ENCODE peak calls at places on chromosomes 1 and 21, in five cellular contexts. One of them, this sample, is unnamed.

GRCh38 chr1:16173447-16174260 is 17.8 kb upstream of the EPHA2 start:
- DNase-seq in stimulated activated CD4-positive, alpha-beta T cell treated with anti-CD3 and anti-CD28 coated beads, Interleukin-2, amount 100 ng/mL, for 24 hours: no peak
- DNase-seq in SIG-M5: no peak
- DNase-seq in stimulated activated CD8-positive, alpha-beta memory T cell treated with anti-CD3 and anti-CD28 coated beads, Interleukin-15, amount 100 ng/mL, for 48 hours: no peak
- DNase-seq in DMS53: peak; percentile 30
- DNase-seq in this sample: no peak

GRCh38 chr1:88662723-88663122 is 21.4 kb upstream of the PKN2 start:
- DNase-seq in stimulated activated CD4-positive, alpha-beta T cell treated with anti-CD3 and anti-CD28 coated beads, Interleukin-2, amount 100 ng/mL, for 24 hours: no peak
- DNase-seq in SIG-M5: no peak
- DNase-seq in stimulated activated CD8-positive, alpha-beta memory T cell treated with anti-CD3 and anti-CD28 coated beads, Interleukin-15, amount 100 ng/mL, for 48 hours: no peak
- DNase-seq in DMS53: peak; percentile 41
- DNase-seq in this sample: no peak

GRCh38 chr1:16927711-16928485 is 6.2 kb downstream of the CROCC start:
- DNase-seq in stimulated activated CD4-positive, alpha-beta T cell treated with anti-CD3 and anti-CD28 coated beads, Interleukin-2, amount 100 ng/mL, for 24 hours: no peak
- DNase-seq in SIG-M5: no peak
- DNase-seq in stimulated activated CD8-positive, alpha-beta memory T cell treated with anti-CD3 and anti-CD28 coated beads, Interleukin-15, amount 100 ng/mL, for 48 hours: no peak
- DNase-seq in DMS53: no peak
- DNase-seq in this sample: no peak

GRCh38 chr1:19643113-19643512 is 998 bp upstream of the NBL1 start:
- DNase-seq in stimulated activated CD4-positive, alpha-beta T cell treated with anti-CD3 and anti-CD28 coated beads, Interleukin-2, amount 100 ng/mL, for 24 hours: no peak
- DNase-seq in SIG-M5: no peak
- DNase-seq in stimulated activated CD8-positive, alpha-beta memory T cell treated with anti-CD3 and anti-CD28 coated beads, Interleukin-15, amount 100 ng/mL, for 48 hours: no peak
- DNase-seq in DMS53: peak; percentile 82
- DNase-seq in this sample: peak; percentile 25

GRCh38 chr1:87869563-87869962 is 540.9 kb downstream of the LMO4 start:
- DNase-seq in stimulated activated CD4-positive, alpha-beta T cell treated with anti-CD3 and anti-CD28 coated beads, Interleukin-2, amount 100 ng/mL, for 24 hours: no peak
- DNase-seq in SIG-M5: peak; percentile 81
- DNase-seq in stimulated activated CD8-positive, alpha-beta memory T cell treated with anti-CD3 and anti-CD28 coated beads, Interleukin-15, amount 100 ng/mL, for 48 hours: no peak
- DNase-seq in DMS53: peak; percentile 68
- DNase-seq in this sample: no peak

GRCh38 chr1:41588334-41588875 is 103.9 kb upstream of the EDN2 start:
- DNase-seq in stimulated activated CD4-positive, alpha-beta T cell treated with anti-CD3 and anti-CD28 coated beads, Interleukin-2, amount 100 ng/mL, for 24 hours: no peak
- DNase-seq in SIG-M5: no peak
- DNase-seq in stimulated activated CD8-positive, alpha-beta memory T cell treated with anti-CD3 and anti-CD28 coated beads, Interleukin-15, amount 100 ng/mL, for 48 hours: no peak
- DNase-seq in DMS53: no peak
- DNase-seq in this sample: no peak

GRCh38 chr1:185373813-185374524 is 56.9 kb upstream of the IVNS1ABP start:
- DNase-seq in stimulated activated CD4-positive, alpha-beta T cell treated with anti-CD3 and anti-CD28 coated beads, Interleukin-2, amount 100 ng/mL, for 24 hours: no peak
- DNase-seq in SIG-M5: peak; percentile 39
- DNase-seq in stimulated activated CD8-positive, alpha-beta memory T cell treated with anti-CD3 and anti-CD28 coated beads, Interleukin-15, amount 100 ng/mL, for 48 hours: no peak
- DNase-seq in DMS53: no peak
- DNase-seq in this sample: no peak

GRCh38 chr1:231076802-231077201 is 36.7 kb upstream of the FAM89A start:
- DNase-seq in stimulated activated CD4-positive, alpha-beta T cell treated with anti-CD3 and anti-CD28 coated beads, Interleukin-2, amount 100 ng/mL, for 24 hours: no peak
- DNase-seq in SIG-M5: no peak
- DNase-seq in stimulated activated CD8-positive, alpha-beta memory T cell treated with anti-CD3 and anti-CD28 coated beads, Interleukin-15, amount 100 ng/mL, for 48 hours: no peak
- DNase-seq in DMS53: no peak
- DNase-seq in this sample: no peak

GRCh38 chr1:100400332-100400933 is 48.1 kb downstream of the CDC14A start:
- DNase-seq in stimulated activated CD4-positive, alpha-beta T cell treated with anti-CD3 and anti-CD28 coated beads, Interleukin-2, amount 100 ng/mL, for 24 hours: peak; percentile 49
- DNase-seq in SIG-M5: peak; percentile 60
- DNase-seq in stimulated activated CD8-positive, alpha-beta memory T cell treated with anti-CD3 and anti-CD28 coated beads, Interleukin-15, amount 100 ng/mL, for 48 hours: no peak
- DNase-seq in DMS53: peak; percentile 66
- DNase-seq in this sample: peak; percentile 61

GRCh38 chr1:22729400-22729773 is 18.7 kb downstream of the EPHB2 start:
- DNase-seq in stimulated activated CD4-positive, alpha-beta T cell treated with anti-CD3 and anti-CD28 coated beads, Interleukin-2, amount 100 ng/mL, for 24 hours: no peak
- DNase-seq in SIG-M5: no peak
- DNase-seq in stimulated activated CD8-positive, alpha-beta memory T cell treated with anti-CD3 and anti-CD28 coated beads, Interleukin-15, amount 100 ng/mL, for 48 hours: no peak
- DNase-seq in DMS53: no peak
- DNase-seq in this sample: no peak

GRCh38 chr1:85200367-85200869 is 398 bp downstream of the SYDE2 start:
- DNase-seq in stimulated activated CD4-positive, alpha-beta T cell treated with anti-CD3 and anti-CD28 coated beads, Interleukin-2, amount 100 ng/mL, for 24 hours: peak; percentile 26
- DNase-seq in SIG-M5: no peak
- DNase-seq in stimulated activated CD8-positive, alpha-beta memory T cell treated with anti-CD3 and anti-CD28 coated beads, Interleukin-15, amount 100 ng/mL, for 48 hours: peak; percentile 8
- DNase-seq in DMS53: peak; percentile 90
- DNase-seq in this sample: no peak

GRCh38 chr1:2346691-2347408 is 44.5 kb downstream of the MORN1 start:
- DNase-seq in stimulated activated CD4-positive, alpha-beta T cell treated with anti-CD3 and anti-CD28 coated beads, Interleukin-2, amount 100 ng/mL, for 24 hours: no peak
- DNase-seq in SIG-M5: no peak
- DNase-seq in stimulated activated CD8-positive, alpha-beta memory T cell treated with anti-CD3 and anti-CD28 coated beads, Interleukin-15, amount 100 ng/mL, for 48 hours: no peak
- DNase-seq in DMS53: no peak
- DNase-seq in this sample: no peak

GRCh38 chr1:34639701-34640100 is 115.1 kb upstream of the GJB5 start:
- DNase-seq in stimulated activated CD4-positive, alpha-beta T cell treated with anti-CD3 and anti-CD28 coated beads, Interleukin-2, amount 100 ng/mL, for 24 hours: no peak
- DNase-seq in SIG-M5: no peak
- DNase-seq in stimulated activated CD8-positive, alpha-beta memory T cell treated with anti-CD3 and anti-CD28 coated beads, Interleukin-15, amount 100 ng/mL, for 48 hours: no peak
- DNase-seq in DMS53: no peak
- DNase-seq in this sample: no peak

GRCh38 chr21:42424848-42425602 is 21.3 kb downstream of the UBASH3A start:
- DNase-seq in stimulated activated CD4-positive, alpha-beta T cell treated with anti-CD3 and anti-CD28 coated beads, Interleukin-2, amount 100 ng/mL, for 24 hours: peak; percentile 56
- DNase-seq in SIG-M5: no peak
- DNase-seq in stimulated activated CD8-positive, alpha-beta memory T cell treated with anti-CD3 and anti-CD28 coated beads, Interleukin-15, amount 100 ng/mL, for 48 hours: peak; percentile 66
- DNase-seq in DMS53: no peak
- DNase-seq in this sample: no peak

GRCh38 chr1:45926302-45926701 is 122.9 kb downstream of the MAST2 start:
- DNase-seq in stimulated activated CD4-positive, alpha-beta T cell treated with anti-CD3 and anti-CD28 coated beads, Interleukin-2, amount 100 ng/mL, for 24 hours: no peak
- DNase-seq in SIG-M5: no peak
- DNase-seq in stimulated activated CD8-positive, alpha-beta memory T cell treated with anti-CD3 and anti-CD28 coated beads, Interleukin-15, amount 100 ng/mL, for 48 hours: no peak
- DNase-seq in DMS53: no peak
- DNase-seq in this sample: peak; percentile 82

GRCh38 chr1:3611170-3612019 is at the start of gene MEGF6:
- DNase-seq in stimulated activated CD4-positive, alpha-beta T cell treated with anti-CD3 and anti-CD28 coated beads, Interleukin-2, amount 100 ng/mL, for 24 hours: peak; percentile 69
- DNase-seq in SIG-M5: no peak
- DNase-seq in stimulated activated CD8-positive, alpha-beta memory T cell treated with anti-CD3 and anti-CD28 coated beads, Interleukin-15, amount 100 ng/mL, for 48 hours: peak; percentile 39
- DNase-seq in DMS53: peak; percentile 56
- DNase-seq in this sample: peak; percentile 85

GRCh38 chr1:101507547-101507971 is 270.7 kb downstream of the S1PR1 start:
- DNase-seq in stimulated activated CD4-positive, alpha-beta T cell treated with anti-CD3 and anti-CD28 coated beads, Interleukin-2, amount 100 ng/mL, for 24 hours: no peak
- DNase-seq in SIG-M5: no peak
- DNase-seq in stimulated activated CD8-positive, alpha-beta memory T cell treated with anti-CD3 and anti-CD28 coated beads, Interleukin-15, amount 100 ng/mL, for 48 hours: no peak
- DNase-seq in DMS53: no peak
- DNase-seq in this sample: no peak

GRCh38 chr21:45299026-45299863 is 11.6 kb upstream of the POFUT2 start:
- DNase-seq in stimulated activated CD4-positive, alpha-beta T cell treated with anti-CD3 and anti-CD28 coated beads, Interleukin-2, amount 100 ng/mL, for 24 hours: no peak
- DNase-seq in SIG-M5: no peak
- DNase-seq in stimulated activated CD8-positive, alpha-beta memory T cell treated with anti-CD3 and anti-CD28 coated beads, Interleukin-15, amount 100 ng/mL, for 48 hours: no peak
- DNase-seq in DMS53: no peak
- DNase-seq in this sample: peak; percentile 54

GRCh38 chr1:201831371-201831770 is 2.4 kb downstream of the IPO9 start:
- DNase-seq in stimulated activated CD4-positive, alpha-beta T cell treated with anti-CD3 and anti-CD28 coated beads, Interleukin-2, amount 100 ng/mL, for 24 hours: no peak
- DNase-seq in SIG-M5: no peak
- DNase-seq in stimulated activated CD8-positive, alpha-beta memory T cell treated with anti-CD3 and anti-CD28 coated beads, Interleukin-15, amount 100 ng/mL, for 48 hours: no peak
- DNase-seq in DMS53: no peak
- DNase-seq in this sample: no peak

GRCh38 chr1:219304227-219305226 is 130.8 kb downstream of the LYPLAL1 start:
- DNase-seq in stimulated activated CD4-positive, alpha-beta T cell treated with anti-CD3 and anti-CD28 coated beads, Interleukin-2, amount 100 ng/mL, for 24 hours: no peak
- DNase-seq in SIG-M5: no peak
- DNase-seq in stimulated activated CD8-positive, alpha-beta memory T cell treated with anti-CD3 and anti-CD28 coated beads, Interleukin-15, amount 100 ng/mL, for 48 hours: no peak
- DNase-seq in DMS53: peak; percentile 63
- DNase-seq in this sample: peak; percentile 49

GRCh38 chr1:150516050-150516591 is 569 bp downstream of the FALEC start:
- DNase-seq in stimulated activated CD4-positive, alpha-beta T cell treated with anti-CD3 and anti-CD28 coated beads, Interleukin-2, amount 100 ng/mL, for 24 hours: peak; percentile 22
- DNase-seq in SIG-M5: no peak
- DNase-seq in stimulated activated CD8-positive, alpha-beta memory T cell treated with anti-CD3 and anti-CD28 coated beads, Interleukin-15, amount 100 ng/mL, for 48 hours: no peak
- DNase-seq in DMS53: peak; percentile 52
- DNase-seq in this sample: peak; percentile 78

GRCh38 chr1:241323510-241323909 is 33.5 kb downstream of the RGS7 start:
- DNase-seq in stimulated activated CD4-positive, alpha-beta T cell treated with anti-CD3 and anti-CD28 coated beads, Interleukin-2, amount 100 ng/mL, for 24 hours: no peak
- DNase-seq in SIG-M5: no peak
- DNase-seq in stimulated activated CD8-positive, alpha-beta memory T cell treated with anti-CD3 and anti-CD28 coated beads, Interleukin-15, amount 100 ng/mL, for 48 hours: no peak
- DNase-seq in DMS53: peak; percentile 19
- DNase-seq in this sample: no peak

GRCh38 chr1:111563619-111564018 is 56.0 kb upstream of the RAP1A start:
- DNase-seq in stimulated activated CD4-positive, alpha-beta T cell treated with anti-CD3 and anti-CD28 coated beads, Interleukin-2, amount 100 ng/mL, for 24 hours: no peak
- DNase-seq in SIG-M5: no peak
- DNase-seq in stimulated activated CD8-positive, alpha-beta memory T cell treated with anti-CD3 and anti-CD28 coated beads, Interleukin-15, amount 100 ng/mL, for 48 hours: no peak
- DNase-seq in DMS53: no peak
- DNase-seq in this sample: no peak

GRCh38 chr1:113292660-113293626 is 97.4 kb upstream of the MAGI3 start:
- DNase-seq in stimulated activated CD4-positive, alpha-beta T cell treated with anti-CD3 and anti-CD28 coated beads, Interleukin-2, amount 100 ng/mL, for 24 hours: no peak
- DNase-seq in SIG-M5: no peak
- DNase-seq in stimulated activated CD8-positive, alpha-beta memory T cell treated with anti-CD3 and anti-CD28 coated beads, Interleukin-15, amount 100 ng/mL, for 48 hours: no peak
- DNase-seq in DMS53: no peak
- DNase-seq in this sample: no peak

GRCh38 chr1:36656838-36657237 is 174.1 kb upstream of the CSF3R start:
- DNase-seq in stimulated activated CD4-positive, alpha-beta T cell treated with anti-CD3 and anti-CD28 coated beads, Interleukin-2, amount 100 ng/mL, for 24 hours: no peak
- DNase-seq in SIG-M5: no peak
- DNase-seq in stimulated activated CD8-positive, alpha-beta memory T cell treated with anti-CD3 and anti-CD28 coated beads, Interleukin-15, amount 100 ng/mL, for 48 hours: no peak
- DNase-seq in DMS53: no peak
- DNase-seq in this sample: no peak

GRCh38 chr1:159315381-159315780 is 13.2 kb downstream of the FCER1A start:
- DNase-seq in stimulated activated CD4-positive, alpha-beta T cell treated with anti-CD3 and anti-CD28 coated beads, Interleukin-2, amount 100 ng/mL, for 24 hours: no peak
- DNase-seq in SIG-M5: no peak
- DNase-seq in stimulated activated CD8-positive, alpha-beta memory T cell treated with anti-CD3 and anti-CD28 coated beads, Interleukin-15, amount 100 ng/mL, for 48 hours: no peak
- DNase-seq in DMS53: no peak
- DNase-seq in this sample: no peak

GRCh38 chr1:30739601-30740000 is 16.2 kb upstream of the MATN1 start:
- DNase-seq in stimulated activated CD4-positive, alpha-beta T cell treated with anti-CD3 and anti-CD28 coated beads, Interleukin-2, amount 100 ng/mL, for 24 hours: no peak
- DNase-seq in SIG-M5: no peak
- DNase-seq in stimulated activated CD8-positive, alpha-beta memory T cell treated with anti-CD3 and anti-CD28 coated beads, Interleukin-15, amount 100 ng/mL, for 48 hours: no peak
- DNase-seq in DMS53: no peak
- DNase-seq in this sample: no peak

This sample was measured in NCI-H69.